ENCODE peak calls at places on chromosomes 5 and 9, in eight cellular contexts. One of them, this sample, is unnamed.

GRCh38 chr9:129627556-129628492 is 1.9 kb downstream of the NTMT1 start:
- DNase-seq in frontal cortex: no peak
- DNase-seq in T-helper 1 cell: no peak
- DNase-seq in anterior cingulate cortex: no peak
- DNase-seq in NCI-H1105: no peak
- DNase-seq in mesenchymal stem cell: peak
- DNase-seq in activated CD8-positive, alpha-beta memory T cell treated with anti-CD3 and anti-CD28 coated beads for 24 hours: no peak
- DNase-seq in nucleus accumbens: no peak
- DNase-seq in this sample: no peak

GRCh38 chr9:26062172-26062571 is 383.9 kb upstream of the TUSC1 start:
- DNase-seq in mesenchymal stem cell: no peak
- DNase-seq in frontal cortex: no peak
- DNase-seq in activated CD8-positive, alpha-beta memory T cell treated with anti-CD3 and anti-CD28 coated beads for 24 hours: no peak
- DNase-seq in nucleus accumbens: no peak
- DNase-seq in NCI-H1105: no peak
- DNase-seq in T-helper 1 cell: no peak
- DNase-seq in anterior cingulate cortex: no peak
- DNase-seq in this sample: no peak

GRCh38 chr5:135085133-135085935 is 51.3 kb upstream of the PITX1 start:
- DNase-seq in frontal cortex: no peak
- DNase-seq in activated CD8-positive, alpha-beta memory T cell treated with anti-CD3 and anti-CD28 coated beads for 24 hours: no peak
- DNase-seq in T-helper 1 cell: no peak
- DNase-seq in mesenchymal stem cell: no peak
- DNase-seq in anterior cingulate cortex: no peak
- DNase-seq in NCI-H1105: no peak
- DNase-seq in nucleus accumbens: no peak
- DNase-seq in this sample: no peak

GRCh38 chr9:133788819-133789733 is 50.9 kb upstream of the SARDH start:
- DNase-seq in nucleus accumbens: peak
- DNase-seq in T-helper 1 cell: no peak
- DNase-seq in anterior cingulate cortex: peak
- DNase-seq in NCI-H1105: no peak
- DNase-seq in frontal cortex: peak
- DNase-seq in mesenchymal stem cell: no peak
- DNase-seq in activated CD8-positive, alpha-beta memory T cell treated with anti-CD3 and anti-CD28 coated beads for 24 hours: no peak
- DNase-seq in this sample: no peak

GRCh38 chr5:7779663-7780030 is 71.3 kb downstream of the CFAP90 start:
- DNase-seq in nucleus accumbens: no peak
- DNase-seq in NCI-H1105: no peak
- DNase-seq in T-helper 1 cell: no peak
- DNase-seq in frontal cortex: no peak
- DNase-seq in mesenchymal stem cell: no peak
- DNase-seq in activated CD8-positive, alpha-beta memory T cell treated with anti-CD3 and anti-CD28 coated beads for 24 hours: no peak
- DNase-seq in anterior cingulate cortex: no peak
- DNase-seq in this sample: no peak

GRCh38 chr9:16060457-16061129 is 507.8 kb downstream of the CCDC171 start:
- DNase-seq in activated CD8-positive, alpha-beta memory T cell treated with anti-CD3 and anti-CD28 coated beads for 24 hours: no peak
- DNase-seq in NCI-H1105: no peak
- DNase-seq in anterior cingulate cortex: no peak
- DNase-seq in T-helper 1 cell: no peak
- DNase-seq in frontal cortex: no peak
- DNase-seq in mesenchymal stem cell: no peak
- DNase-seq in nucleus accumbens: no peak
- DNase-seq in this sample: no peak

GRCh38 chr5:76622973-76623596 is at the start of gene F2RL2:
- DNase-seq in nucleus accumbens: no peak
- DNase-seq in NCI-H1105: no peak
- DNase-seq in T-helper 1 cell: no peak
- DNase-seq in mesenchymal stem cell: peak
- DNase-seq in frontal cortex: no peak
- DNase-seq in anterior cingulate cortex: no peak
- DNase-seq in activated CD8-positive, alpha-beta memory T cell treated with anti-CD3 and anti-CD28 coated beads for 24 hours: no peak
- DNase-seq in this sample: no peak

GRCh38 chr5:63293317-63293716 is 668.9 kb downstream of the HTR1A start:
- DNase-seq in anterior cingulate cortex: no peak
- DNase-seq in mesenchymal stem cell: no peak
- DNase-seq in activated CD8-positive, alpha-beta memory T cell treated with anti-CD3 and anti-CD28 coated beads for 24 hours: no peak
- DNase-seq in NCI-H1105: no peak
- DNase-seq in nucleus accumbens: no peak
- DNase-seq in frontal cortex: no peak
- DNase-seq in T-helper 1 cell: no peak
- DNase-seq in this sample: no peak

GRCh38 chr9:104866186-104866585 is 61.8 kb downstream of the ABCA1 start:
- DNase-seq in frontal cortex: no peak
- DNase-seq in T-helper 1 cell: no peak
- DNase-seq in mesenchymal stem cell: peak
- DNase-seq in anterior cingulate cortex: no peak
- DNase-seq in NCI-H1105: no peak
- DNase-seq in activated CD8-positive, alpha-beta memory T cell treated with anti-CD3 and anti-CD28 coated beads for 24 hours: no peak
- DNase-seq in nucleus accumbens: no peak
- DNase-seq in this sample: no peak

GRCh38 chr9:5263568-5264218 is 32.5 kb downstream of the INSL4 start:
- DNase-seq in nucleus accumbens: no peak
- DNase-seq in NCI-H1105: no peak
- DNase-seq in frontal cortex: no peak
- DNase-seq in T-helper 1 cell: no peak
- DNase-seq in activated CD8-positive, alpha-beta memory T cell treated with anti-CD3 and anti-CD28 coated beads for 24 hours: no peak
- DNase-seq in mesenchymal stem cell: no peak
- DNase-seq in anterior cingulate cortex: no peak
- DNase-seq in this sample: no peak

GRCh38 chr5:53983568-53984465 is 326.6 kb downstream of the ARL15 start:
- DNase-seq in mesenchymal stem cell: no peak
- DNase-seq in activated CD8-positive, alpha-beta memory T cell treated with anti-CD3 and anti-CD28 coated beads for 24 hours: no peak
- DNase-seq in nucleus accumbens: no peak
- DNase-seq in NCI-H1105: no peak
- DNase-seq in frontal cortex: no peak
- DNase-seq in anterior cingulate cortex: no peak
- DNase-seq in T-helper 1 cell: no peak
- DNase-seq in this sample: no peak

GRCh38 chr5:56676091-56676768 is 139.1 kb upstream of the MAP3K1 start:
- DNase-seq in frontal cortex: no peak
- DNase-seq in NCI-H1105: no peak
- DNase-seq in T-helper 1 cell: no peak
- DNase-seq in anterior cingulate cortex: no peak
- DNase-seq in activated CD8-positive, alpha-beta memory T cell treated with anti-CD3 and anti-CD28 coated beads for 24 hours: no peak
- DNase-seq in mesenchymal stem cell: no peak
- DNase-seq in nucleus accumbens: no peak
- DNase-seq in this sample: no peak